ENCODE peak calls at places on chromosome 17, in eight cellular contexts. One of them, this sample, is unnamed.

GRCh38 chr17:78272181-78272913 is 40.9 kb downstream of the TMEM235 start:
- DNase-seq in T-cell: peak; percentile 73
- DNase-seq in NCI-H774: peak; percentile 30
- DNase-seq in Kasumi-1: no peak
- DNase-seq in NCI-H1092 treated with DMSO at 0.1 percent for 48 hours: no peak
- DNase-seq in heart right ventricle: no peak
- DNase-seq in Calu3: peak; percentile 55
- DNase-seq in HTR-8/SVneo: peak; percentile 63
- DNase-seq in this sample: peak; percentile 37

GRCh38 chr17:14316131-14316854 is 15.4 kb downstream of the HS3ST3B1 start:
- DNase-seq in T-cell: no peak
- DNase-seq in NCI-H774: no peak
- DNase-seq in Kasumi-1: no peak
- DNase-seq in NCI-H1092 treated with DMSO at 0.1 percent for 48 hours: no peak
- DNase-seq in heart right ventricle: no peak
- DNase-seq in Calu3: no peak
- DNase-seq in HTR-8/SVneo: no peak
- DNase-seq in this sample: no peak

GRCh38 chr17:57892146-57892819 is 42.4 kb upstream of the MRPS23 start:
- DNase-seq in T-cell: peak; percentile 72
- DNase-seq in NCI-H774: peak; percentile 84
- DNase-seq in Kasumi-1: peak; percentile 75
- DNase-seq in NCI-H1092 treated with DMSO at 0.1 percent for 48 hours: peak; percentile 45
- DNase-seq in heart right ventricle: peak; percentile 90
- DNase-seq in Calu3: peak; percentile 86
- DNase-seq in HTR-8/SVneo: peak; percentile 91
- DNase-seq in this sample: no peak

GRCh38 chr17:82096709-82097186 is 1.3 kb downstream of the FASN start:
- DNase-seq in T-cell: no peak
- DNase-seq in NCI-H774: no peak
- DNase-seq in Kasumi-1: no peak
- DNase-seq in NCI-H1092 treated with DMSO at 0.1 percent for 48 hours: no peak
- DNase-seq in heart right ventricle: no peak
- DNase-seq in Calu3: no peak
- DNase-seq in HTR-8/SVneo: no peak
- DNase-seq in this sample: no peak

GRCh38 chr17:32161506-32162365 is 19.4 kb downstream of the RHOT1 start:
- DNase-seq in T-cell: no peak
- DNase-seq in NCI-H774: no peak
- DNase-seq in Kasumi-1: no peak
- DNase-seq in NCI-H1092 treated with DMSO at 0.1 percent for 48 hours: no peak
- DNase-seq in heart right ventricle: no peak
- DNase-seq in Calu3: peak; percentile 44
- DNase-seq in HTR-8/SVneo: peak; percentile 80
- DNase-seq in this sample: no peak

GRCh38 chr17:33968350-33969044 is 286.6 kb upstream of the CCL2 start:
- DNase-seq in T-cell: peak; percentile 4
- DNase-seq in NCI-H774: no peak
- DNase-seq in Kasumi-1: no peak
- DNase-seq in NCI-H1092 treated with DMSO at 0.1 percent for 48 hours: no peak
- DNase-seq in heart right ventricle: no peak
- DNase-seq in Calu3: no peak
- DNase-seq in HTR-8/SVneo: no peak
- DNase-seq in this sample: peak; percentile 93

GRCh38 chr17:70859829-70860228 is 690.5 kb downstream of the KCNJ2 start:
- DNase-seq in T-cell: no peak
- DNase-seq in NCI-H774: no peak
- DNase-seq in Kasumi-1: no peak
- DNase-seq in NCI-H1092 treated with DMSO at 0.1 percent for 48 hours: no peak
- DNase-seq in heart right ventricle: no peak
- DNase-seq in Calu3: no peak
- DNase-seq in HTR-8/SVneo: no peak
- DNase-seq in this sample: no peak

GRCh38 chr17:39643271-39643670 is 6.3 kb downstream of the STARD3 start:
- DNase-seq in T-cell: no peak
- DNase-seq in NCI-H774: no peak
- DNase-seq in Kasumi-1: no peak
- DNase-seq in NCI-H1092 treated with DMSO at 0.1 percent for 48 hours: no peak
- DNase-seq in heart right ventricle: no peak
- DNase-seq in Calu3: no peak
- DNase-seq in HTR-8/SVneo: no peak
- DNase-seq in this sample: no peak

GRCh38 chr17:77329741-77330531 is 189.2 kb downstream of the SEC14L1 start:
- DNase-seq in T-cell: no peak
- DNase-seq in NCI-H774: no peak
- DNase-seq in Kasumi-1: no peak
- DNase-seq in NCI-H1092 treated with DMSO at 0.1 percent for 48 hours: no peak
- DNase-seq in heart right ventricle: no peak
- DNase-seq in Calu3: no peak
- DNase-seq in HTR-8/SVneo: no peak
- DNase-seq in this sample: no peak

GRCh38 chr17:48541574-48542113 is 3.3 kb downstream of the HOXB2 start:
- DNase-seq in T-cell: peak; percentile 31
- DNase-seq in NCI-H774: peak; percentile 76
- DNase-seq in Kasumi-1: no peak
- DNase-seq in NCI-H1092 treated with DMSO at 0.1 percent for 48 hours: no peak
- DNase-seq in heart right ventricle: peak; percentile 73
- DNase-seq in Calu3: no peak
- DNase-seq in HTR-8/SVneo: peak; percentile 69
- DNase-seq in this sample: no peak

GRCh38 chr17:59327891-59328290 is 3.6 kb upstream of the YPEL2 start:
- DNase-seq in T-cell: no peak
- DNase-seq in NCI-H774: no peak
- DNase-seq in Kasumi-1: no peak
- DNase-seq in NCI-H1092 treated with DMSO at 0.1 percent for 48 hours: no peak
- DNase-seq in heart right ventricle: no peak
- DNase-seq in Calu3: no peak
- DNase-seq in HTR-8/SVneo: no peak
- DNase-seq in this sample: no peak

GRCh38 chr17:78131172-78132085 is 858 bp downstream of the TMC8 start:
- DNase-seq in T-cell: no peak
- DNase-seq in NCI-H774: no peak
- DNase-seq in Kasumi-1: peak; percentile 42
- DNase-seq in NCI-H1092 treated with DMSO at 0.1 percent for 48 hours: no peak
- DNase-seq in heart right ventricle: peak; percentile 19
- DNase-seq in Calu3: no peak
- DNase-seq in HTR-8/SVneo: no peak
- DNase-seq in this sample: no peak

GRCh38 chr17:72270530-72270929 is 149.7 kb downstream of the SOX9 start:
- DNase-seq in T-cell: no peak
- DNase-seq in NCI-H774: no peak
- DNase-seq in Kasumi-1: no peak
- DNase-seq in NCI-H1092 treated with DMSO at 0.1 percent for 48 hours: peak; percentile 86
- DNase-seq in heart right ventricle: peak; percentile 23
- DNase-seq in Calu3: no peak
- DNase-seq in HTR-8/SVneo: peak; percentile 59
- DNase-seq in this sample: peak; percentile 61

GRCh38 chr17:9436629-9437028 is 139.0 kb downstream of the STX8 start:
- DNase-seq in T-cell: no peak
- DNase-seq in NCI-H774: no peak
- DNase-seq in Kasumi-1: no peak
- DNase-seq in NCI-H1092 treated with DMSO at 0.1 percent for 48 hours: no peak
- DNase-seq in heart right ventricle: no peak
- DNase-seq in Calu3: no peak
- DNase-seq in HTR-8/SVneo: no peak
- DNase-seq in this sample: no peak

GRCh38 chr17:6936370-6937028 is 59.4 kb upstream of the ALOX12 start:
- DNase-seq in T-cell: no peak
- DNase-seq in NCI-H774: no peak
- DNase-seq in Kasumi-1: no peak
- DNase-seq in NCI-H1092 treated with DMSO at 0.1 percent for 48 hours: no peak
- DNase-seq in heart right ventricle: no peak
- DNase-seq in Calu3: no peak
- DNase-seq in HTR-8/SVneo: no peak
- DNase-seq in this sample: no peak

GRCh38 chr17:82737981-82738877 is 2.8 kb downstream of the FN3K start:
- DNase-seq in T-cell: no peak
- DNase-seq in NCI-H774: no peak
- DNase-seq in Kasumi-1: no peak
- DNase-seq in NCI-H1092 treated with DMSO at 0.1 percent for 48 hours: peak; percentile 54
- DNase-seq in heart right ventricle: peak; percentile 77
- DNase-seq in Calu3: no peak
- DNase-seq in HTR-8/SVneo: no peak
- DNase-seq in this sample: no peak

GRCh38 chr17:80678621-80679020 is 134.0 kb downstream of the RPTOR start:
- DNase-seq in T-cell: no peak
- DNase-seq in NCI-H774: no peak
- DNase-seq in Kasumi-1: no peak
- DNase-seq in NCI-H1092 treated with DMSO at 0.1 percent for 48 hours: no peak
- DNase-seq in heart right ventricle: no peak
- DNase-seq in Calu3: no peak
- DNase-seq in HTR-8/SVneo: peak; percentile 64
- DNase-seq in this sample: no peak

This sample was measured in NCI-H2171.